ENCODE peak calls at places on chromosomes 13 and 19, in four cellular contexts. P, E, V and R are unnamed samples.

GRCh38 chr13:106089251-106089940 is 446.1 kb downstream of the EFNB2 start:
- DNase-seq in P (no peak), E (no peak), V (no peak), R (no peak)

GRCh38 chr19:1252818-1253513 is 4.6 kb downstream of the MIDN start:
- DNase-seq in P (peak), E (peak), V (no peak), R (no peak)

GRCh38 chr19:48455171-48455907 is at the start of gene KCNJ14:
- DNase-seq in P (no peak), E (no peak), V (no peak), R (no peak)

GRCh38 chr13:49499889-49500660 is 4.3 kb downstream of the PHF11 start:
- DNase-seq in P (no peak), E (no peak), V (no peak), R (no peak)

GRCh38 chr13:84962141-84962750 is 837.0 kb downstream of the SLITRK6 start:
- DNase-seq in P (no peak), E (no peak), V (no peak), R (no peak)

GRCh38 chr19:10315335-10316214 is at the start of gene FDX2:
- DNase-seq in P (peak), E (peak), V (peak), R (peak)

GRCh38 chr13:22091222-22091970 is 420.5 kb downstream of the FGF9 start:
- DNase-seq in P (no peak), E (no peak), V (no peak), R (no peak)

GRCh38 chr19:2261438-2262172 is 5.4 kb upstream of the JSRP1 start:
- DNase-seq in P (no peak), E (no peak), V (peak), R (no peak)

GRCh38 chr19:879711-880438 is 13.1 kb downstream of the MED16 start:
- DNase-seq in P (no peak), E (no peak), V (no peak), R (no peak)

GRCh38 chr19:36182612-36183454 is 30.6 kb upstream of the COX7A1 start:
- DNase-seq in P (no peak), E (no peak), V (no peak), R (no peak)

GRCh38 chr19:40811478-40812341 is 12.7 kb downstream of the EGLN2 start:
- DNase-seq in P (peak), E (no peak), V (no peak), R (no peak)

GRCh38 chr13:100128373-100128772 is 39.5 kb downstream of the PCCA start:
- DNase-seq in P (no peak), E (no peak), V (peak), R (peak)

GRCh38 chr19:43700368-43701015 is 15.4 kb upstream of the IRGC start:
- DNase-seq in P (no peak), E (peak), V (no peak), R (no peak)

GRCh38 chr19:5172859-5173577 is 167.6 kb downstream of the PTPRS start:
- DNase-seq in P (no peak), E (no peak), V (no peak), R (no peak)

GRCh38 chr13:24071423-24072075 is 89.0 kb upstream of the SPATA13 start:
- DNase-seq in P (no peak), E (no peak), V (no peak), R (no peak)

GRCh38 chr13:36345438-36346221 is 564 bp downstream of the SPART start:
- DNase-seq in P (peak), E (peak), V (no peak), R (no peak)

GRCh38 chr13:107271226-107271625 is 703.3 kb upstream of the ARGLU1 start:
- DNase-seq in P (no peak), E (no peak), V (no peak), R (no peak)

GRCh38 chr13:30097089-30097488 is 210.3 kb downstream of the KATNAL1 start:
- DNase-seq in P (no peak), E (no peak), V (no peak), R (no peak)

GRCh38 chr13:108269601-108270328 is at the start of gene TNFSF13B:
- DNase-seq in P (no peak), E (peak), V (no peak), R (peak)

GRCh38 chr13:84867246-84867645 is 932.0 kb downstream of the SLITRK6 start:
- DNase-seq in P (no peak), E (no peak), V (no peak), R (no peak)

GRCh38 chr19:33794578-33795369 is 1.9 kb upstream of the KCTD15 start:
- DNase-seq in P (no peak), E (no peak), V (no peak), R (no peak)

GRCh38 chr13:70816853-70817252 is 708.6 kb upstream of the KLHL1 start:
- DNase-seq in P (no peak), E (no peak), V (no peak), R (no peak)

GRCh38 chr13:49810825-49811526 is 18.5 kb upstream of the KPNA3 start:
- DNase-seq in P (no peak), E (no peak), V (no peak), R (no peak)

GRCh38 chr19:54407780-54408179 is 7.5 kb upstream of the TTYH1 start:
- DNase-seq in P (no peak), E (no peak), V (no peak), R (no peak)

GRCh38 chr13:73250061-73250460 is 191.3 kb downstream of the KLF5 start:
- DNase-seq in P (no peak), E (no peak), V (no peak), R (no peak)